ENCODE peak calls at places on chromosomes 16 and 17, in nine cellular contexts. One of them, this sample, is unnamed.
A peak's percentile ranks its signal among the peaks of the same experiment; 100 is the strongest.

GRCh38 chr17:56593073-56593740 is at the start of gene NOG:
- DNase-seq in amniotic stem cell: peak; percentile 50
- DNase-seq in fibroblast of mammary gland: peak; percentile 17
- DNase-seq in dermis blood vessel endothelial cell: peak; percentile 60
- DNase-seq in choroid plexus epithelial cell: peak; percentile 15
- DNase-seq in amygdala: peak; percentile 39
- DNase-seq in HEK293T: peak; percentile 45
- DNase-seq in retina: no peak
- DNase-seq in hepatic stellate cell: peak; percentile 60
- DNase-seq in this sample: peak; percentile 51

GRCh38 chr16:3022697-3023414 is 886 bp downstream of the HCFC1R1 start:
- DNase-seq in amniotic stem cell: no peak
- DNase-seq in hepatic stellate cell: peak; percentile 54
- DNase-seq in dermis blood vessel endothelial cell: peak; percentile 46
- DNase-seq in fibroblast of mammary gland: peak; percentile 87
- DNase-seq in amygdala: no peak
- DNase-seq in choroid plexus epithelial cell: peak; percentile 54
- DNase-seq in HEK293T: no peak
- DNase-seq in retina: no peak
- DNase-seq in this sample: no peak

GRCh38 chr17:41486809-41487530 is 2.7 kb downstream of the KRT36 start:
- DNase-seq in HEK293T: peak; percentile 54
- DNase-seq in hepatic stellate cell: no peak
- DNase-seq in amygdala: no peak
- DNase-seq in amniotic stem cell: no peak
- DNase-seq in choroid plexus epithelial cell: no peak
- DNase-seq in retina: no peak
- DNase-seq in dermis blood vessel endothelial cell: peak; percentile 58
- DNase-seq in fibroblast of mammary gland: no peak
- DNase-seq in this sample: no peak

GRCh38 chr16:65070831-65071230 is 51.0 kb downstream of the CDH11 start:
- DNase-seq in retina: peak; percentile 83
- DNase-seq in amniotic stem cell: peak; percentile 83
- DNase-seq in dermis blood vessel endothelial cell: no peak
- DNase-seq in choroid plexus epithelial cell: peak; percentile 100
- DNase-seq in amygdala: no peak
- DNase-seq in fibroblast of mammary gland: peak; percentile 100
- DNase-seq in hepatic stellate cell: peak; percentile 78
- DNase-seq in HEK293T: no peak
- DNase-seq in this sample: no peak

GRCh38 chr17:74823176-74823495 is 36.5 kb downstream of the GRIN2C start:
- DNase-seq in fibroblast of mammary gland: no peak
- DNase-seq in choroid plexus epithelial cell: no peak
- DNase-seq in retina: no peak
- DNase-seq in HEK293T: no peak
- DNase-seq in amygdala: no peak
- DNase-seq in dermis blood vessel endothelial cell: no peak
- DNase-seq in amniotic stem cell: no peak
- DNase-seq in hepatic stellate cell: no peak
- DNase-seq in this sample: peak; percentile 22

GRCh38 chr17:13869301-13869700 is 200.0 kb upstream of the COX10 start:
- DNase-seq in HEK293T: no peak
- DNase-seq in amygdala: no peak
- DNase-seq in choroid plexus epithelial cell: peak; percentile 73
- DNase-seq in fibroblast of mammary gland: no peak
- DNase-seq in retina: no peak
- DNase-seq in hepatic stellate cell: no peak
- DNase-seq in amniotic stem cell: no peak
- DNase-seq in dermis blood vessel endothelial cell: no peak
- DNase-seq in this sample: no peak

GRCh38 chr16:86882586-86883280 is 304.4 kb downstream of the FOXL1 start:
- DNase-seq in retina: no peak
- DNase-seq in dermis blood vessel endothelial cell: peak; percentile 64
- DNase-seq in fibroblast of mammary gland: peak; percentile 88
- DNase-seq in amygdala: no peak
- DNase-seq in choroid plexus epithelial cell: peak; percentile 73
- DNase-seq in hepatic stellate cell: peak; percentile 85
- DNase-seq in HEK293T: no peak
- DNase-seq in amniotic stem cell: peak; percentile 55
- DNase-seq in this sample: no peak

GRCh38 chr16:2194166-2194834 is 2.1 kb downstream of the CASKIN1 start:
- DNase-seq in amniotic stem cell: no peak
- DNase-seq in hepatic stellate cell: peak; percentile 62
- DNase-seq in dermis blood vessel endothelial cell: peak; percentile 23
- DNase-seq in retina: no peak
- DNase-seq in amygdala: no peak
- DNase-seq in HEK293T: peak; percentile 18
- DNase-seq in choroid plexus epithelial cell: peak; percentile 34
- DNase-seq in fibroblast of mammary gland: peak; percentile 53
- DNase-seq in this sample: no peak

GRCh38 chr17:65360961-65361552 is 200.4 kb downstream of the AXIN2 start:
- DNase-seq in amniotic stem cell: no peak
- DNase-seq in HEK293T: no peak
- DNase-seq in hepatic stellate cell: no peak
- DNase-seq in dermis blood vessel endothelial cell: no peak
- DNase-seq in choroid plexus epithelial cell: no peak
- DNase-seq in fibroblast of mammary gland: no peak
- DNase-seq in retina: no peak
- DNase-seq in amygdala: no peak
- DNase-seq in this sample: no peak

GRCh38 chr17:40297511-40297910 is 9.8 kb downstream of the CDC6 start:
- DNase-seq in hepatic stellate cell: no peak
- DNase-seq in retina: no peak
- DNase-seq in amniotic stem cell: no peak
- DNase-seq in HEK293T: no peak
- DNase-seq in amygdala: no peak
- DNase-seq in fibroblast of mammary gland: no peak
- DNase-seq in dermis blood vessel endothelial cell: no peak
- DNase-seq in choroid plexus epithelial cell: no peak
- DNase-seq in this sample: no peak

GRCh38 chr17:79988163-79988971 is 47.3 kb downstream of the TBC1D16 start:
- DNase-seq in HEK293T: no peak
- DNase-seq in retina: no peak
- DNase-seq in amniotic stem cell: peak; percentile 65
- DNase-seq in dermis blood vessel endothelial cell: peak; percentile 80
- DNase-seq in amygdala: no peak
- DNase-seq in choroid plexus epithelial cell: peak; percentile 83
- DNase-seq in hepatic stellate cell: no peak
- DNase-seq in fibroblast of mammary gland: peak; percentile 91
- DNase-seq in this sample: no peak

GRCh38 chr16:56657555-56658430 is at the start of gene MT1F:
- DNase-seq in retina: peak; percentile 85
- DNase-seq in HEK293T: peak; percentile 57
- DNase-seq in hepatic stellate cell: peak; percentile 51
- DNase-seq in amygdala: no peak
- DNase-seq in fibroblast of mammary gland: peak; percentile 45
- DNase-seq in dermis blood vessel endothelial cell: peak; percentile 50
- DNase-seq in choroid plexus epithelial cell: peak; percentile 25
- DNase-seq in amniotic stem cell: no peak
- DNase-seq in this sample: no peak

GRCh38 chr16:62370445-62370844 is 334.2 kb upstream of the CDH8 start:
- DNase-seq in hepatic stellate cell: no peak
- DNase-seq in amniotic stem cell: no peak
- DNase-seq in amygdala: no peak
- DNase-seq in choroid plexus epithelial cell: no peak
- DNase-seq in retina: no peak
- DNase-seq in HEK293T: no peak
- DNase-seq in dermis blood vessel endothelial cell: no peak
- DNase-seq in fibroblast of mammary gland: no peak
- DNase-seq in this sample: no peak

GRCh38 chr16:89815639-89816348 is 653 bp downstream of the FANCA start:
- DNase-seq in hepatic stellate cell: no peak
- DNase-seq in retina: peak; percentile 46
- DNase-seq in fibroblast of mammary gland: peak; percentile 8
- DNase-seq in choroid plexus epithelial cell: no peak
- DNase-seq in amygdala: no peak
- DNase-seq in HEK293T: no peak
- DNase-seq in dermis blood vessel endothelial cell: peak; percentile 35
- DNase-seq in amniotic stem cell: no peak
- DNase-seq in this sample: no peak

GRCh38 chr16:57297856-57298255 is 13.4 kb upstream of the PLLP start:
- DNase-seq in dermis blood vessel endothelial cell: no peak
- DNase-seq in fibroblast of mammary gland: no peak
- DNase-seq in retina: no peak
- DNase-seq in choroid plexus epithelial cell: no peak
- DNase-seq in amygdala: no peak
- DNase-seq in amniotic stem cell: no peak
- DNase-seq in hepatic stellate cell: no peak
- DNase-seq in HEK293T: no peak
- DNase-seq in this sample: no peak

GRCh38 chr17:4249452-4250029 is 14.2 kb downstream of the ANKFY1 start:
- DNase-seq in hepatic stellate cell: peak; percentile 65
- DNase-seq in fibroblast of mammary gland: peak; percentile 67
- DNase-seq in choroid plexus epithelial cell: peak; percentile 70
- DNase-seq in dermis blood vessel endothelial cell: peak; percentile 63
- DNase-seq in amygdala: no peak
- DNase-seq in amniotic stem cell: no peak
- DNase-seq in retina: no peak
- DNase-seq in HEK293T: peak; percentile 62
- DNase-seq in this sample: no peak

GRCh38 chr16:88414521-88415380 is 32.0 kb downstream of the ZNF469 start:
- DNase-seq in HEK293T: no peak
- DNase-seq in fibroblast of mammary gland: no peak
- DNase-seq in choroid plexus epithelial cell: no peak
- DNase-seq in amniotic stem cell: no peak
- DNase-seq in retina: no peak
- DNase-seq in dermis blood vessel endothelial cell: no peak
- DNase-seq in amygdala: no peak
- DNase-seq in hepatic stellate cell: no peak
- DNase-seq in this sample: no peak

GRCh38 chr16:52271088-52271487 is 275.9 kb downstream of the TOX3 start:
- DNase-seq in amniotic stem cell: no peak
- DNase-seq in HEK293T: no peak
- DNase-seq in amygdala: no peak
- DNase-seq in retina: peak; percentile 66
- DNase-seq in dermis blood vessel endothelial cell: no peak
- DNase-seq in choroid plexus epithelial cell: no peak
- DNase-seq in fibroblast of mammary gland: no peak
- DNase-seq in hepatic stellate cell: no peak
- DNase-seq in this sample: no peak

GRCh38 chr17:29615048-29615385 is 7.7 kb downstream of the CORO6 start:
- DNase-seq in hepatic stellate cell: no peak
- DNase-seq in choroid plexus epithelial cell: peak; percentile 62
- DNase-seq in amygdala: no peak
- DNase-seq in fibroblast of mammary gland: peak; percentile 15
- DNase-seq in amniotic stem cell: no peak
- DNase-seq in retina: no peak
- DNase-seq in HEK293T: no peak
- DNase-seq in dermis blood vessel endothelial cell: no peak
- DNase-seq in this sample: no peak

GRCh38 chr16:30416624-30417298 is 9.4 kb downstream of the ZNF771 start:
- DNase-seq in hepatic stellate cell: no peak
- DNase-seq in amniotic stem cell: no peak
- DNase-seq in amygdala: no peak
- DNase-seq in retina: no peak
- DNase-seq in HEK293T: no peak
- DNase-seq in fibroblast of mammary gland: no peak
- DNase-seq in dermis blood vessel endothelial cell: no peak
- DNase-seq in choroid plexus epithelial cell: no peak
- DNase-seq in this sample: no peak

GRCh38 chr16:82726306-82726705 is 99.5 kb downstream of the CDH13 start:
- DNase-seq in fibroblast of mammary gland: no peak
- DNase-seq in retina: no peak
- DNase-seq in choroid plexus epithelial cell: no peak
- DNase-seq in HEK293T: no peak
- DNase-seq in amniotic stem cell: no peak
- DNase-seq in hepatic stellate cell: no peak
- DNase-seq in dermis blood vessel endothelial cell: no peak
- DNase-seq in amygdala: no peak
- DNase-seq in this sample: no peak

GRCh38 chr17:9220466-9221230 is 199.3 kb downstream of the NTN1 start:
- DNase-seq in retina: peak; percentile 81
- DNase-seq in amygdala: no peak
- DNase-seq in amniotic stem cell: no peak
- DNase-seq in fibroblast of mammary gland: no peak
- DNase-seq in HEK293T: no peak
- DNase-seq in hepatic stellate cell: no peak
- DNase-seq in dermis blood vessel endothelial cell: no peak
- DNase-seq in choroid plexus epithelial cell: no peak
- DNase-seq in this sample: no peak